ENCODE peak calls at places on chromosomes 7 and 10, in nine cellular contexts. C, J, F, A, I, Q, B, S and R are unnamed samples.

GRCh38 chr7:155276032-155276799 is 21.5 kb upstream of the INSIG1 start:
- DNase-seq in J (no peak), B (no peak), Q (peak), A (no peak), C (no peak), I (no peak), F (no peak), S (no peak), R (no peak)

GRCh38 chr7:1712907-1713501 is 42.9 kb downstream of the ELFN1 start:
- DNase-seq in Q (peak), A (peak), S (no peak), F (no peak), J (no peak), I (no peak), C (no peak), B (peak), R (no peak)

GRCh38 chr10:84178387-84178697 is 4.7 kb downstream of the GPR15LG start:
- DNase-seq in Q (no peak), S (no peak), F (no peak), C (no peak), A (no peak), B (no peak), I (no peak), J (no peak), R (no peak)

GRCh38 chr10:68212721-68213352 is 19.1 kb downstream of the ATOH7 start:
- DNase-seq in J (no peak), A (peak), C (peak), S (peak), Q (no peak), F (no peak), B (no peak), I (no peak), R (peak)

GRCh38 chr10:71393841-71394475 is 2.8 kb upstream of the CDH23 start:
- DNase-seq in C (no peak), J (no peak), Q (no peak), F (no peak), B (no peak), I (no peak), A (no peak), S (no peak), R (no peak)

GRCh38 chr10:52741851-52742250 is 30.7 kb downstream of the MBL2 start:
- DNase-seq in S (no peak), C (no peak), F (no peak), I (no peak), Q (no peak), B (no peak), J (no peak), A (no peak), R (no peak)

GRCh38 chr10:9302142-9302746 is 1247.8 kb downstream of the GATA3 start:
- DNase-seq in B (no peak), J (no peak), A (no peak), I (no peak), F (peak), S (peak), C (peak), Q (no peak), R (peak)

GRCh38 chr10:11207276-11207809 is 189.7 kb downstream of the CELF2 start:
- DNase-seq in A (no peak), I (no peak), S (no peak), F (no peak), B (peak), J (no peak), Q (no peak), C (no peak), R (no peak)

GRCh38 chr10:131729938-131730660 is 170.7 kb upstream of the PPP2R2D start:
- DNase-seq in B (peak), A (no peak), J (no peak), I (no peak), C (no peak), S (no peak), Q (no peak), F (no peak), R (no peak)

GRCh38 chr7:33874943-33875342 is 30.4 kb upstream of the BMPER start:
- DNase-seq in I (peak), A (no peak), F (no peak), C (no peak), B (no peak), S (peak), J (peak), Q (no peak), R (no peak)

GRCh38 chr7:159169391-159169790 is 24.7 kb upstream of the VIPR2 start:
- DNase-seq in S (no peak), A (no peak), F (no peak), B (no peak), J (no peak), Q (no peak), C (no peak), I (no peak), R (no peak)

GRCh38 chr10:84762754-84763394 is 434.5 kb downstream of the CCSER2 start:
- DNase-seq in I (no peak), S (no peak), B (no peak), Q (no peak), J (no peak), A (no peak), F (no peak), C (peak), R (no peak)

GRCh38 chr10:68118657-68119056 is 9.4 kb downstream of the MYPN start:
- DNase-seq in B (no peak), J (no peak), S (no peak), Q (no peak), C (no peak), F (no peak), I (no peak), A (no peak), R (no peak)

GRCh38 chr10:124611738-124612137 is 132.4 kb downstream of the FAM53B start:
- DNase-seq in C (no peak), J (no peak), Q (peak), I (no peak), F (no peak), S (no peak), B (no peak), A (no peak), R (no peak)

GRCh38 chr10:78524342-78524741 is 490.7 kb downstream of the RPS24 start:
- DNase-seq in I (no peak), S (no peak), Q (no peak), F (no peak), A (peak), B (no peak), J (no peak), C (no peak), R (no peak)

GRCh38 chr7:8125680-8126444 is 136.1 kb downstream of the ICA1 start:
- DNase-seq in I (no peak), S (no peak), F (no peak), J (no peak), A (no peak), B (no peak), C (no peak), Q (peak), R (no peak)

GRCh38 chr7:14886533-14886932 is 16.0 kb downstream of the DGKB start:
- DNase-seq in C (no peak), Q (no peak), I (no peak), A (no peak), J (no peak), F (no peak), B (no peak), S (no peak), R (no peak)

GRCh38 chr7:17912050-17912449 is 28.2 kb downstream of the SNX13 start:
- DNase-seq in F (no peak), J (no peak), C (no peak), Q (no peak), S (no peak), A (no peak), I (no peak), B (no peak), R (no peak)

GRCh38 chr7:1739593-1739992 is 69.5 kb downstream of the ELFN1 start:
- DNase-seq in A (no peak), F (no peak), I (no peak), Q (no peak), J (no peak), C (no peak), S (no peak), B (no peak), R (no peak)

GRCh38 chr7:125984795-125985194 is 1055.2 kb upstream of the POT1 start:
- DNase-seq in Q (no peak), C (no peak), A (no peak), B (no peak), F (no peak), J (no peak), I (no peak), S (no peak), R (no peak)

GRCh38 chr7:108423089-108423989 is 32.9 kb downstream of the NRCAM start:
- DNase-seq in J (no peak), I (no peak), S (no peak), A (no peak), C (no peak), B (no peak), Q (no peak), F (no peak), R (no peak)

GRCh38 chr10:42962120-42962901 is 114.6 kb upstream of the RET start:
- DNase-seq in I (peak), C (no peak), F (no peak), Q (peak), S (no peak), A (peak), J (no peak), B (peak), R (no peak)

GRCh38 chr10:100006241-100006886 is 3.4 kb downstream of the DNMBP start:
- DNase-seq in S (peak), Q (no peak), B (no peak), I (no peak), J (no peak), A (no peak), F (peak), C (peak), R (peak)

GRCh38 chr10:124522903-124523260 is 61.3 kb downstream of the LHPP start:
- DNase-seq in J (no peak), S (peak), Q (peak), I (no peak), C (peak), F (no peak), A (no peak), B (peak), R (no peak)

GRCh38 chr10:80200687-80201086 is 4.7 kb downstream of the ANXA11 start:
- DNase-seq in S (no peak), J (no peak), B (no peak), I (no peak), A (no peak), Q (no peak), F (no peak), C (no peak), R (no peak)

GRCh38 chr7:101814996-101815825 is 2.2 kb upstream of the CUX1 start:
- DNase-seq in B (peak), F (no peak), Q (peak), J (peak), I (peak), S (peak), A (peak), C (peak), R (no peak)

GRCh38 chr10:61754553-61755540 is 92.1 kb downstream of the CABCOCO1 start:
- DNase-seq in C (no peak), J (no peak), Q (no peak), I (no peak), F (no peak), B (no peak), S (no peak), A (no peak), R (no peak)

GRCh38 chr10:103792547-103792946 is 62.8 kb downstream of the SH3PXD2A start:
- DNase-seq in S (peak), I (no peak), Q (no peak), A (no peak), B (no peak), J (no peak), C (no peak), F (peak), R (peak)

GRCh38 chr10:103795634-103796265 is 59.6 kb downstream of the SH3PXD2A start:
- DNase-seq in F (no peak), Q (no peak), I (no peak), S (no peak), B (no peak), A (peak), C (no peak), J (no peak), R (no peak)

GRCh38 chr10:103793429-103793828 is 61.9 kb downstream of the SH3PXD2A start:
- DNase-seq in C (peak), B (peak), J (no peak), Q (no peak), I (peak), S (no peak), A (no peak), F (no peak), R (no peak)

GRCh38 chr10:103794996-103795395 is 60.4 kb downstream of the SH3PXD2A start:
- DNase-seq in Q (no peak), F (no peak), J (no peak), I (no peak), A (no peak), S (no peak), B (no peak), C (no peak), R (no peak)

GRCh38 chr10:103793920-103794883 is 61.2 kb downstream of the SH3PXD2A start:
- DNase-seq in I (peak), F (peak), B (peak), C (peak), Q (no peak), A (no peak), J (no peak), S (peak), R (no peak)
- H3K27ac ChIP-seq in I (peak), F (peak), B (no peak), C (peak), Q (no peak), A (no peak), J (peak), S (peak), R (peak)

DNA sequence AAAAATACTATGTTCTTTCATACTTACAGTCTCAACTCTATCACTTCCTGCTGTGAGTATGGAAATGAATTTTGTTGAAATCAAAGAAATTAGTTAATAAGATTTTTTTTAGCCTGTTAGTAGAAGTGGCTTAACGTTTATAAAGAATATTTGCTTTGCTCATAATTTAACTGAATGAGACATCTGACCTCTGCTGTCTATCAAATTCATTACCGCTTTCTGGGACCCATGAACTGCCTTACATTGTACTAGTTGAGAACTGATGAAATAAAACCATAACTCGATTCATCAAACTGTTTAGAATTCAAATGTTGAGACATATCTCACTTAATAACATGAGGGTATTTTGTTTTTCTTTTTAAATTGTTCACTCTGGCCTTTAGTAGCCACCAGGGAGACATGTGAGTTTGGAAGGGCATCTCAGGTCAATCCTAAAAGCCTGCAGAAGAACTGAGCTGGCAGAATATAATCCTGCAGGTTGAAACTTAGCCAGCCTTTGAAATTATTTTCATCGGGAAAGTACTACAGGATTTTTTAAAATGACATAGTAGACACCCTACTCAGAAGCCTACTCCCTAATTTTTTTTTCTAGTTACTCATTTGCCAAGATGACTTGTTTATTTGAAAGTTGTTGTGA is 78.7 kb downstream of the KIAA1217 start:
- DNase-seq in J (no peak), C (no peak), I (no peak), F (no peak), S (no peak), A (no peak), Q (no peak), B (no peak), R (no peak)
- TF ChIP-seq CTCF in J (no peak), C (no peak), I (no peak), F (no peak), S (no peak), A (no peak), Q (no peak), B (peak), R (no peak)

DNA sequence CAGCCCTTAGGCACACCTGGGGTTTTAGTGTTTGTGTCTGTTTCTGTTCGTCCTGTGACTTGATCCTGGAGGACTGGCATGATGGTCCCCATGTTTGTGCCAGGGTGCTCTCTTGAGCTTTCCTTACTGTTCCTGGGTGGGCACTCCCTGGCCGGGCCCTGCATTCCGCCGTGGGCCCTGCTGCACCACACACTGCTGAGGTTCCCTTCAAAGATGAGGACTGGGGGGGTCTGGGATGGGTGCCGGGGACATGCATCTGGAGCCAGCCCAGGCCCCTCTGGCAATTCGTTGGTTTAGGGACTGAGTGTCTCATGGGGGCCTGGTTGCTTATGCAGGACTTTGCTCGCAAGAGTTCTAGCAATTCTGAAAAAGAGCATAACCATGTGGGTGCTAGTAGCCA is 4.7 kb downstream of the AGAP3 start:
- DNase-seq in F (no peak), J (no peak), C (no peak), Q (no peak), S (no peak), B (no peak), I (no peak), A (no peak), R (no peak)
- H3K27ac ChIP-seq in F (no peak), J (no peak), C (no peak), Q (no peak), S (no peak), B (no peak), I (no peak), A (no peak), R (peak)

DNA sequence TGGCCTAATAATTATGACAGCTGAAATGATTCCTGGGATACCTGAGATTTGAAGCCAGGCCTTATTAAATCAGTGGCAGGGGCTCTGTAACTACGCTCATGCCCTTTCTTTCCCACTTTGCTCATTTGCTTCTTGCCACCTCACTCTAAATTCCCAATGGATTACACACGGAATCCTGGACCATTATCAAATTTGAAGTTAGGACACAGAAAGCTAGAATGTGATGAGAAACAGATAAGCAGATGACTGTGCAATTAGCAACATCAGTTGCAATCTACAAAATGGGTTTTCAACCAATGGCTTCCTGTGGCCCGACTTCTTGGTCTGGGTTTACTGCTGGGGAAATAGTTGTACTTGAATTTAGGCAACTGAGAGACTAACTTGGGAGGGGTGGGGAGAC is 374.3 kb downstream of the INHBA start:
- DNase-seq in F (no peak), B (no peak), C (no peak), J (no peak), S (no peak), Q (no peak), A (no peak), I (no peak), R (no peak)
- TF ChIP-seq CTCF in F (no peak), B (no peak), C (no peak), J (no peak), S (no peak), Q (no peak), A (no peak), I (no peak), R (no peak)

GRCh38 chr7:81430761-81431160 is 339.1 kb downstream of the HGF start:
- DNase-seq in F (no peak), S (no peak), C (no peak), Q (no peak), J (no peak), A (no peak), I (no peak), B (no peak), R (no peak)

GRCh38 chr7:81433196-81433595 is 336.7 kb downstream of the HGF start:
- DNase-seq in C (no peak), S (no peak), A (no peak), I (no peak), J (no peak), F (no peak), B (no peak), Q (no peak), R (no peak)

GRCh38 chr7:81439591-81439990 is 330.3 kb downstream of the HGF start:
- DNase-seq in C (no peak), B (no peak), F (no peak), S (no peak), J (no peak), Q (no peak), I (no peak), A (no peak), R (no peak)

GRCh38 chr7:81430150-81430549 is 339.7 kb downstream of the HGF start:
- DNase-seq in J (no peak), S (no peak), Q (no peak), C (no peak), I (no peak), B (no peak), A (no peak), F (no peak), R (no peak)

DNA sequence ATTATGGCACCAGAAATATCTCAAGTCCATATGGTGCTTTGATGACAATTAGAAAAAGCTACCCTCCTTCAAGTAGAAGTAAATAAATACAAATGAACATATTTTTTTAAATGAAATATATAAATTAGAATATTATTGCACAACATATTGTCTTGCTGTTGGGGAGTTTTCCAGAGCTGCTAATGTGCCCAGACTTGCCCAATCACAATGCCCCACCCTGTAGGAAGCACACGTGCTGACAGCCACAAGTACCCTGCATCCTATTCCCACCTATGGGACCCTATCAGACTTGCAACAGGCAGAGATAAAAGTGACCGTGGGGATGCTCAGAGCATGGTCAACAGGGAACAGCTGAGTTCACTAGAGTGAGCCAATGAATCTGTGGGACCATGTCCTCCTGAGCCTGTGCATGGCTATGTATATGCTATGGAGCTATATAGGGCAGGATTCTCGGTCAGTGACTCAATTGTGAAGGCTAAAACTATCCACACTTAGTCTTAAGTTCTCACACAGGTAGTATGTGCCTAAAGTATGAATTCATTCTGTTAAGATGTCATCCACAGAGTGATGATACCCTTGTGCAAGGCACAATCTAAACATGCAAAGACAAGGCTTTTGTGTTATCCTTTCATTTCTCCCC is 336.0 kb downstream of the HGF start:
- DNase-seq in A (no peak), C (no peak), J (no peak), I (no peak), S (no peak), B (no peak), F (no peak), Q (peak), R (no peak)
- H3K27ac ChIP-seq in A (no peak), C (no peak), J (no peak), I (no peak), S (no peak), B (no peak), F (no peak), Q (no peak), R (no peak)